ENCODE peak calls at places on chromosomes 13 and 19, in ten cellular contexts. T, X, P, S, C, V, A, N, Z and J are unnamed samples.

GRCh38 chr19:54312436-54313362 is at the start of gene LILRA5:
- DNase-seq in T (peak; percentile 19), X (no peak), P (peak; percentile 73), S (no peak), C (no peak), V (no peak), A (no peak), N (no peak), Z (no peak), J (no peak)

GRCh38 chr13:44818016-44818415 is 171.3 kb downstream of the NUFIP1 start:
- DNase-seq in T (no peak), X (no peak), P (no peak), S (no peak), C (no peak), V (no peak), A (no peak), N (no peak), Z (no peak), J (no peak)

GRCh38 chr19:5018224-5019015 is 49.5 kb downstream of the KDM4B start:
- DNase-seq in T (no peak), X (no peak), P (no peak), S (no peak), C (no peak), V (peak; percentile 66), A (peak; percentile 31), N (no peak), Z (peak; percentile 66), J (peak; percentile 34)

GRCh38 chr13:112625698-112626097 is 37.7 kb upstream of the TUBGCP3 start:
- DNase-seq in T (no peak), X (no peak), P (no peak), S (no peak), C (no peak), V (no peak), A (no peak), N (no peak), Z (no peak), J (no peak)

GRCh38 chr19:12806242-12807131 is at the start of gene RNASEH2A:
- DNase-seq in T (peak; percentile 89), X (peak; percentile 91), P (peak; percentile 95), S (peak; percentile 92), C (peak; percentile 95), V (peak; percentile 88), A (peak; percentile 82), N (peak; percentile 92), Z (peak; percentile 81), J (peak; percentile 87)

GRCh38 chr19:18349524-18350128 is 9.2 kb downstream of the PGPEP1 start:
- DNase-seq in T (peak; percentile 48), X (no peak), P (peak; percentile 59), S (peak; percentile 50), C (peak; percentile 79), V (peak; percentile 55), A (peak; percentile 46), N (no peak), Z (peak; percentile 46), J (peak; percentile 46)

GRCh38 chr19:51488491-51488890 is 10.2 kb downstream of the CEACAM18 start:
- DNase-seq in T (no peak), X (no peak), P (no peak), S (no peak), C (no peak), V (no peak), A (no peak), N (peak; percentile 35), Z (no peak), J (no peak)

GRCh38 chr13:39565036-39565949 is 37.7 kb downstream of the LHFPL6 start:
- DNase-seq in T (no peak), X (no peak), P (no peak), S (no peak), C (peak; percentile 82), V (peak; percentile 92), A (peak; percentile 91), N (no peak), Z (peak; percentile 85), J (peak; percentile 92)

GRCh38 chr19:41930926-41931592 is 2.8 kb upstream of the ERFL start:
- DNase-seq in T (no peak), X (no peak), P (no peak), S (no peak), C (peak; percentile 87), V (no peak), A (no peak), N (no peak), Z (no peak), J (no peak)

GRCh38 chr13:32917504-32917903 is 98.7 kb upstream of the KL start:
- DNase-seq in T (no peak), X (no peak), P (no peak), S (no peak), C (no peak), V (peak; percentile 43), A (peak; percentile 12), N (no peak), Z (peak; percentile 18), J (no peak)

GRCh38 chr19:13841339-13842293 is 35.3 kb upstream of the NANOS3 start:
- DNase-seq in T (peak; percentile 74), X (peak; percentile 86), P (peak; percentile 76), S (no peak), C (no peak), V (peak; percentile 63), A (no peak), N (no peak), Z (no peak), J (peak; percentile 61)

GRCh38 chr13:25217023-25217909 is 45.2 kb upstream of the AMER2 start:
- DNase-seq in T (no peak), X (no peak), P (no peak), S (no peak), C (no peak), V (peak; percentile 46), A (peak; percentile 38), N (no peak), Z (peak; percentile 57), J (peak; percentile 47)

GRCh38 chr13:113741101-113741731 is 17.8 kb upstream of the TMEM255B start:
- DNase-seq in T (no peak), X (no peak), P (peak; percentile 37), S (no peak), C (no peak), V (no peak), A (no peak), N (no peak), Z (no peak), J (no peak)

GRCh38 chr13:112464720-112465119 is 88.6 kb downstream of the SPACA7 start:
- DNase-seq in T (no peak), X (no peak), P (no peak), S (no peak), C (no peak), V (no peak), A (no peak), N (no peak), Z (no peak), J (no peak)

GRCh38 chr13:80338781-80339577 is 1.9 kb downstream of the SPRY2 start:
- DNase-seq in T (peak; percentile 78), X (peak; percentile 50), P (peak; percentile 86), S (peak; percentile 69), C (peak; percentile 72), V (peak; percentile 58), A (peak; percentile 82), N (peak; percentile 70), Z (peak; percentile 32), J (peak; percentile 85)

GRCh38 chr13:96651598-96651997 is 342.7 kb downstream of the OXGR1 start:
- DNase-seq in T (no peak), X (no peak), P (no peak), S (no peak), C (no peak), V (no peak), A (no peak), N (no peak), Z (no peak), J (no peak)

GRCh38 chr19:2603320-2603719 is 99.2 kb downstream of the GNG7 start:
- DNase-seq in T (peak; percentile 47), X (no peak), P (peak; percentile 80), S (peak; percentile 44), C (peak; percentile 75), V (peak; percentile 70), A (peak; percentile 34), N (no peak), Z (peak; percentile 77), J (no peak)

GRCh38 chr19:55690109-55690768 is 15.2 kb downstream of the EPN1 start:
- DNase-seq in T (no peak), X (no peak), P (peak; percentile 34), S (no peak), C (no peak), V (no peak), A (no peak), N (peak; percentile 42), Z (no peak), J (no peak)

GRCh38 chr13:85266771-85267170 is 532.4 kb downstream of the SLITRK6 start:
- DNase-seq in T (no peak), X (no peak), P (no peak), S (no peak), C (peak; percentile 21), V (no peak), A (peak; percentile 11), N (no peak), Z (no peak), J (no peak)

GRCh38 chr19:7789447-7789846 is 26.4 kb downstream of the CLEC4M start:
- DNase-seq in T (no peak), X (no peak), P (no peak), S (no peak), C (peak; percentile 79), V (no peak), A (no peak), N (no peak), Z (no peak), J (no peak)

GRCh38 chr13:35475131-35475959 is 1.1 kb downstream of the MAB21L1 start:
- DNase-seq in T (peak; percentile 31), X (no peak), P (peak; percentile 59), S (no peak), C (peak; percentile 75), V (peak; percentile 73), A (peak; percentile 7), N (peak; percentile 61), Z (peak; percentile 39), J (peak; percentile 19)

GRCh38 chr19:46366620-46367277 is 19.9 kb downstream of the PPP5C start:
- DNase-seq in T (no peak), X (no peak), P (no peak), S (no peak), C (no peak), V (no peak), A (no peak), N (no peak), Z (no peak), J (no peak)

GRCh38 chr13:94325148-94325528 is 154.3 kb downstream of the DCT start:
- DNase-seq in T (no peak), X (no peak), P (no peak), S (no peak), C (no peak), V (no peak), A (no peak), N (no peak), Z (no peak), J (no peak)

GRCh38 chr19:10260141-10260584 is 8.1 kb downstream of the MRPL4 start:
- DNase-seq in T (no peak), X (peak; percentile 79), P (no peak), S (peak; percentile 54), C (no peak), V (peak; percentile 38), A (no peak), N (peak; percentile 56), Z (peak; percentile 42), J (no peak)

GRCh38 chr19:19487077-19488040 is 28.0 kb downstream of the TSSK6 start:
- DNase-seq in T (no peak), X (no peak), P (no peak), S (no peak), C (no peak), V (no peak), A (no peak), N (no peak), Z (no peak), J (no peak)

GRCh38 chr13:81184556-81185265 is 843.8 kb upstream of the SPRY2 start:
- DNase-seq in T (no peak), X (no peak), P (no peak), S (no peak), C (no peak), V (no peak), A (peak; percentile 11), N (no peak), Z (no peak), J (no peak)

GRCh38 chr13:60326273-60326672 is 70.7 kb upstream of the TDRD3 start:
- DNase-seq in T (no peak), X (no peak), P (no peak), S (no peak), C (peak; percentile 55), V (no peak), A (no peak), N (no peak), Z (no peak), J (no peak)

GRCh38 chr13:108214511-108215383 is 589 bp downstream of the LIG4 start:
- DNase-seq in T (peak; percentile 11), X (no peak), P (peak; percentile 42), S (peak; percentile 16), C (peak; percentile 60), V (peak; percentile 26), A (no peak), N (no peak), Z (no peak), J (no peak)